ENCODE peak calls at places on chromosome X, in five cellular contexts. U is left ventricle myocardium superior; O is B cell; Z is naive thymus-derived CD8-positive, alpha-beta T cell; K is prostate gland. J is an unnamed sample.
A peak's percentile ranks its signal among the peaks of the same experiment; 100 is the strongest.

GRCh38 chrX:153468008-153468580 is 2.3 kb downstream of the HAUS7 start:
- DNase-seq in U (peak; percentile 62), Z (no peak), K (no peak), O (no peak), J (no peak)

GRCh38 chrX:136304493-136304892 is 3.7 kb downstream of the ADGRG4 start:
- DNase-seq in Z (no peak), O (no peak), U (no peak), K (no peak), J (no peak)

GRCh38 chrX:44890247-44890646 is 17.3 kb downstream of the KDM6A start:
- DNase-seq in Z (no peak), U (no peak), O (no peak), K (no peak), J (no peak)

GRCh38 chrX:48068096-48068887 is 3.1 kb downstream of the ZNF630 start:
- DNase-seq in K (no peak), U (no peak), O (no peak), Z (no peak), J (no peak)

GRCh38 chrX:819684-820083 is 189.1 kb downstream of the SHOX start:
- DNase-seq in Z (no peak), K (no peak), O (no peak), U (no peak), J (no peak)

GRCh38 chrX:108362026-108362425 is 76.2 kb downstream of the COL4A6 start:
- DNase-seq in Z (no peak), O (no peak), U (no peak), K (no peak), J (no peak)

GRCh38 chrX:12421918-12422317 is 283.6 kb downstream of the FRMPD4 start:
- DNase-seq in U (no peak), Z (no peak), O (no peak), K (no peak), J (no peak)

GRCh38 chrX:1853916-1854315 is 239.1 kb downstream of the ASMT start:
- DNase-seq in U (no peak), O (no peak), K (no peak), Z (no peak), J (no peak)

GRCh38 chrX:2690856-2691542 is at the start of gene CD99:
- DNase-seq in O (peak; percentile 96), K (peak; percentile 88), Z (peak; percentile 88), U (peak; percentile 97), J (peak; percentile 93)

J was measured in germinal center.